ENCODE peak calls at places on chromosomes 4 and X, in six cellular contexts. B is lower leg skin, O is activated B cell treated with CpG ODN at 0.5 μM for 24 hours, L is H9, D is uterus, A is nephron progenitor cell. S is an unnamed sample.

GRCh38 chr4:188444500-188444899 is 305.3 kb downstream of the TRIML1 start:
- DNase-seq in B (no peak), O (no peak), L (no peak), D (no peak), A (no peak), S (no peak)

GRCh38 chr4:152996101-152996500 is 60.0 kb downstream of the FHDC1 start:
- DNase-seq in B (no peak), O (no peak), L (no peak), D (no peak), A (no peak), S (no peak)

GRCh38 chrX:14095702-14096101 is 66.0 kb upstream of the GEMIN8 start:
- DNase-seq in B (peak), O (peak), L (peak), D (peak), A (peak), S (peak)

GRCh38 chr4:70958681-70959080 is 34.8 kb upstream of the DCK start:
- DNase-seq in B (no peak), O (no peak), L (no peak), D (no peak), A (no peak), S (peak)

GRCh38 chr4:9947168-9948062 is 73.9 kb downstream of the SLC2A9 start:
- DNase-seq in B (no peak), O (no peak), L (no peak), D (no peak), A (no peak), S (no peak)

GRCh38 chr4:55549888-55550287 is 3.2 kb upstream of the CLOCK start:
- DNase-seq in B (no peak), O (no peak), L (no peak), D (no peak), A (no peak), S (peak)

GRCh38 chr4:8534129-8534528 is 46.1 kb upstream of the GPR78 start:
- DNase-seq in B (no peak), O (no peak), L (peak), D (no peak), A (no peak), S (no peak)

GRCh38 chrX:41137589-41137988 is 52.3 kb downstream of the USP9X start:
- DNase-seq in B (no peak), O (no peak), L (no peak), D (no peak), A (no peak), S (no peak)

GRCh38 chr4:158025131-158025530 is 147.7 kb downstream of the GASK1B start:
- DNase-seq in B (no peak), O (no peak), L (no peak), D (no peak), A (no peak), S (no peak)

GRCh38 chr4:178138491-178138890 is 696.3 kb upstream of the AGA start:
- DNase-seq in B (no peak), O (no peak), L (no peak), D (no peak), A (no peak), S (no peak)

GRCh38 chrX:119853449-119853848 is 686 bp upstream of the UPF3B start:
- DNase-seq in B (no peak), O (no peak), L (no peak), D (no peak), A (peak), S (no peak)

GRCh38 chr4:125951275-125951887 is 636.6 kb downstream of the FAT4 start:
- DNase-seq in B (no peak), O (no peak), L (no peak), D (no peak), A (no peak), S (peak)

GRCh38 chr4:26197018-26197779 is 123.6 kb upstream of the RBPJ start:
- DNase-seq in B (no peak), O (no peak), L (no peak), D (no peak), A (no peak), S (peak)

GRCh38 chr4:174873931-174874330 is 44.2 kb upstream of the ADAM29 start:
- DNase-seq in B (no peak), O (no peak), L (no peak), D (no peak), A (no peak), S (no peak)

GRCh38 chr4:81492596-81492995 is 20.9 kb upstream of the RASGEF1B start:
- DNase-seq in B (no peak), O (no peak), L (no peak), D (no peak), A (no peak), S (no peak)

GRCh38 chr4:41217373-41217772 is 3.0 kb upstream of the APBB2 start:
- DNase-seq in B (no peak), O (no peak), L (no peak), D (no peak), A (no peak), S (no peak)

GRCh38 chr4:73222466-73223257 is 35.9 kb downstream of the ANKRD17 start:
- DNase-seq in B (peak), O (no peak), L (no peak), D (peak), A (peak), S (peak)

GRCh38 chr4:176565044-176565443 is 227.7 kb downstream of the VEGFC start:
- DNase-seq in B (no peak), O (no peak), L (no peak), D (no peak), A (no peak), S (no peak)

GRCh38 chr4:184451726-184452125 is 22.6 kb downstream of the IRF2 start:
- DNase-seq in B (no peak), O (no peak), L (no peak), D (no peak), A (no peak), S (no peak)

GRCh38 chr4:166174717-166175510 is 301.9 kb downstream of the TLL1 start:
- DNase-seq in B (no peak), O (no peak), L (no peak), D (no peak), A (no peak), S (no peak)

GRCh38 chr4:146978641-146979040 is 33.0 kb upstream of the TTC29 start:
- DNase-seq in B (no peak), O (no peak), L (no peak), D (no peak), A (no peak), S (no peak)

GRCh38 chr4:15779336-15779735 is 1.2 kb downstream of the CD38 start:
- DNase-seq in B (peak), O (no peak), L (peak), D (peak), A (peak), S (no peak)
- TF ChIP-seq CTCF in B (no peak), O (no peak), L (peak), D (peak), A (no peak), S (peak)

DNA sequence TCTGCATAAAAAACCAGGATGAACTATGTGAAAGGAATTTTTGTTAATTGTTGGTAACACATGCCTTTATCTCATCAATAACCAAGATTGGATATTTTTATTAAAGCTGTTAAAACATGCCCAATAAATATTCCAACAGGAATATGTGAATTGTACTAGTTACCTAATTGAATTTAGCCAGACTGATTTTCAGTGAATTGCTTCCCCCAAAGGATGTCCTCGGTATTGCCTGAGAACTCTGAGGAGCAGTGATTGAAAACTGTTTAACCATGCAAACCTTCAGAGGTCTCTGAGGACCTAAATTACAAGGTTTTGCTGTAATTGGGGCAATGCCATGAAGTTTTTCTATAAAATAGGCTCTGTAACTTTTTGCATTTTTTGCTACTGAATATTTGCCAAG is 66.6 kb downstream of the BLTP1 start:
- DNase-seq in B (no peak), O (no peak), L (no peak), D (no peak), A (no peak), S (no peak)
- TF ChIP-seq CTCF in B (no peak), O (no peak), L (peak), D (no peak), A (peak), S (peak)

DNA sequence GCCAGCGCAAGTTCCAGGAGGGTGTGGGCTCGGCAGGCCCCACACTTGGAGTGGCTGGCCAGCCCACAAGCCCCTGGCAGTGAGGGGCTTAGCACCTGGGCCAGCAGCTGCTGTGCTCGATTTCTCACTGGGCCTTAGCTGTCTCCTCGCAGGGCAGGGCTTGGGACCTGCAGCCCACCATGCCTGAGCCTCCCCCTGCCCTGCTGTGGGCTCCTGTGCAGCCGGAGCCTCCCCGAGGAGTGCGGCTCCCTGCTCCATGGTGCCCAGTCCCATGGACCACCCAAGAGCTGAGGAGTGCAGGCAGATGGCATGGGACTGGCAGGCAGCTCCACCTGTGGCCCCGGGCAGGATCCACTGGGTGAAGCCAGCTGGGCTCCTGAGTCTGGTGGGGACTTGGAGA is 139.2 kb upstream of the CXCL13 start:
- DNase-seq in B (no peak), O (no peak), L (no peak), D (no peak), A (no peak), S (no peak)
- TF ChIP-seq CTCF in B (no peak), O (no peak), L (no peak), D (no peak), A (no peak), S (no peak)

GRCh38 chr4:6687947-6688878 is 5.5 kb upstream of the S100P start:
- DNase-seq in B (no peak), O (no peak), L (peak), D (no peak), A (no peak), S (no peak)

GRCh38 chr4:6682862-6683590 is 10.7 kb upstream of the S100P start:
- DNase-seq in B (no peak), O (no peak), L (no peak), D (no peak), A (no peak), S (no peak)

GRCh38 chr4:6684656-6685055 is 9.0 kb upstream of the S100P start:
- DNase-seq in B (no peak), O (no peak), L (no peak), D (no peak), A (no peak), S (no peak)

GRCh38 chr4:6688879-6689505 is 4.7 kb upstream of the S100P start:
- DNase-seq in B (no peak), O (no peak), L (peak), D (no peak), A (no peak), S (peak)

DNA sequence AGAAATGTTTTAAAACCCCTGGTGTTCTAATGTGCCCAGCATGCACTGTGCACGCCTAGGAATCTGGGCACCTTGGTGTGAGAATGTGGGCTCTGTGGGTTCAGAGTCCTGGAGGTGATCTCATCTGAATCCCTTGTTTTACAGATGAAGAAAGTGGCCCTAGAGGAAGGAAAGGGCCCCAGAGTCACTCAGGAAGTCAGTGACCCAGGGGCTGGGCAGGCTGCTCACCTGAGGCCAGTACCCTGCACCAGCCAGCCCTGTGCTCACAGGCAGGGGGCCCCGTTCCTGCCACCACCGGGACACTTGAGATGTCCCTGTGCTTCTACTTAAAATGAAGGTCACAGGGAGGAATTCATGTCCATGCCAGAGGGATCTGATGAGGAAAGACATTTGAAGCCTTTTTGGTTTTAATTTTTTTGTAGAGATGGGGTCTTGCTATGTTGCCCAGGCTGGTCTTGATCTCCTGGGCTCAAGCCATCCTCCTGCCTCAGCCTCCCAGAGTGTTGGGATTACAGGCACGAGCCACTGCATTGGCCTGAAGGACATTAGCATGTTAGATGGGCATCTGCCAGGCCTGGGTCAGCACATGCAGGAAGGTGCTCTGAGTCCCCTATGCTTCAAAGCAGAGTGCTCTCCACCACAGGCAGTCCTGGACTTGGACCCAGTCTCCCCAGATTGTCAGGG is 7.4 kb upstream of the S100P start:
- DNase-seq in B (no peak), O (no peak), L (no peak), D (no peak), A (no peak), S (no peak)
- TF ChIP-seq CTCF in B (no peak), O (no peak), L (no peak), D (no peak), A (no peak), S (no peak)

GRCh38 chr4:112060212-112060611 is 85.0 kb upstream of the FAM241A start:
- DNase-seq in B (no peak), O (no peak), L (no peak), D (no peak), A (no peak), S (no peak)
- TF ChIP-seq CTCF in B (no peak), O (no peak), L (peak), D (no peak), A (peak), S (peak)

DNA sequence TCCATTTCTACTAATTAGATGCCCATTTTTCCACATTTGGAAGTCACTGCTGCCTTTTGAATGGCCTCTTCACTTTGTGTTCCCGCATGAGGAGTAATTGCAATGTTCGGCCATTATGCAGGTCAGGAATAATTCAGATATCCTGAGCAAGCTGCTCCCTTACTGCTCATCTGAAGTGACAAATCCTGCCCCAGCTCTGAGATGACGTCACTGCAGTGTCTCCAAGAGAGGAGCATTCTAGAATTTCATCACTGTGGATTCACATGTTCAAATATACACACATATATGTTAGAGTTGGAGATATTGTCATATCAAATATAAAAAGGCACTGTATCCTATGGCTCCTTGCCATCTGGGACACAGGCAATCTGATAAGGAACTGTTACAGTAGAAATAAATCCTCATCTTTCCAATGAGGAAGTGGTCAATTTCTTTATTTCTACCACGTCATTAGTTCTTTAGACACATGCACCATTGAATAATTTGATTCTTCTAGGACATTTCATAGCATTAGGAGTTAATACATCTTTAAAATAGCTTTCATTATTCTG is 706.9 kb upstream of the TENM3 start:
- DNase-seq in B (no peak), O (no peak), L (no peak), D (no peak), A (no peak), S (no peak)
- TF ChIP-seq CTCF in B (no peak), O (no peak), L (no peak), D (no peak), A (no peak), S (no peak)

DNA sequence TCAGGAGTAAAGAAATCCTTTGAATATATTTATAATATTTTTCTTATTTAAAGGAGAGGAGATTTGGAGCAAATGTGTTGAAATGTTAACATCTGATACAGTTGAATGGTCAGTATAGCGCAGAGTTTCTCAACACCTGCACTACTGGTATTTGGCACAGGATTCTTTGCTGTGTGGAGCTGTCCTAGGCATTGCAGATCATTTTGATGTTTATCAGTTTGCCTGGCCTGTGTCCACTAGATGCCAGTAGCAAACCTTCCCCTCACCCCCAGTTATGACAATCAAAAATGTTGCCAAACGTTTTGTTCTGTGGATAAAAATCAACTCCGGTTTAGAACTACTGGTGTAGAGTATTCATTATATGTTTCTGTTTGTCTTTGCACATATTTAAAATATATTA is 765.3 kb upstream of the SLIT2 start:
- DNase-seq in B (no peak), O (no peak), L (no peak), D (no peak), A (no peak), S (no peak)
- TF ChIP-seq CTCF in B (no peak), O (no peak), L (peak), D (no peak), A (no peak), S (no peak)